ENCODE peak calls at places on chromosome 17, in ten cellular contexts. N is AG10803; T is thoracic aorta; R is endothelial cell; E is CD4-positive, alpha-beta T cell; D is dermis blood vessel endothelial cell; K is heart left ventricle; C is stimulated activated CD4-positive, alpha-beta T cell treated with anti-CD3 and anti-CD28 coated beads, Interleukin-2, amount 100 ng/mL, for 24 hours; S is effector CD8-positive, alpha-beta T cell; Z is astrocyte of the hippocampus. V is an unnamed sample.
A peak's percentile ranks its signal among the peaks of the same experiment; 100 is the strongest.

GRCh38 chr17:7750321-7750821 is 32.8 kb downstream of the DNAH2 start:
- DNase-seq in N (peak; percentile 86), T (no peak), R (no peak), E (no peak), D (peak; percentile 20), K (no peak), C (no peak), S (no peak), Z (peak; percentile 88), V (no peak)

GRCh38 chr17:7579839-7580630 is 597 bp downstream of the CD68 start:
- DNase-seq in N (no peak), T (no peak), R (no peak), E (no peak), D (no peak), K (no peak), C (peak; percentile 48), S (no peak), Z (no peak), V (no peak)

GRCh38 chr17:40362696-40363479 is 1.6 kb downstream of the GJD3 start:
- DNase-seq in N (peak; percentile 73), T (no peak), R (peak; percentile 88), E (peak; percentile 69), D (peak; percentile 89), K (peak; percentile 72), C (peak; percentile 86), S (peak; percentile 41), Z (peak; percentile 92), V (peak; percentile 64)

GRCh38 chr17:50918933-50919296 is 52.8 kb upstream of the TOB1 start:
- DNase-seq in N (no peak), T (no peak), R (no peak), E (no peak), D (no peak), K (peak; percentile 20), C (peak; percentile 47), S (no peak), Z (no peak), V (no peak)

GRCh38 chr17:28756025-28756804 is 12.4 kb downstream of the TRAF4 start:
- DNase-seq in N (no peak), T (no peak), R (no peak), E (no peak), D (no peak), K (no peak), C (no peak), S (no peak), Z (no peak), V (no peak)

GRCh38 chr17:72661093-72661944 is 431.2 kb downstream of the SLC39A11 start:
- DNase-seq in N (no peak), T (no peak), R (no peak), E (no peak), D (no peak), K (no peak), C (no peak), S (no peak), Z (peak; percentile 46), V (peak; percentile 43)

GRCh38 chr17:32882734-32883133 is 5.8 kb upstream of the MYO1D start:
- DNase-seq in N (peak; percentile 44), T (no peak), R (no peak), E (no peak), D (no peak), K (no peak), C (peak; percentile 37), S (no peak), Z (no peak), V (no peak)

GRCh38 chr17:9644910-9645751 is at the start of gene USP43:
- DNase-seq in N (peak; percentile 12), T (no peak), R (peak; percentile 21), E (no peak), D (no peak), K (no peak), C (peak; percentile 20), S (no peak), Z (peak; percentile 51), V (no peak)

GRCh38 chr17:30197416-30197815 is 38.1 kb downstream of the SLC6A4 start:
- DNase-seq in N (no peak), T (no peak), R (no peak), E (no peak), D (no peak), K (no peak), C (no peak), S (no peak), Z (no peak), V (no peak)

GRCh38 chr17:32127156-32127897 is 15.0 kb upstream of the RHOT1 start:
- DNase-seq in N (peak; percentile 71), T (peak; percentile 57), R (peak; percentile 30), E (peak; percentile 72), D (peak; percentile 69), K (peak; percentile 86), C (peak; percentile 80), S (peak; percentile 66), Z (peak; percentile 79), V (peak; percentile 56)

GRCh38 chr17:9101356-9101755 is 80.0 kb downstream of the NTN1 start:
- DNase-seq in N (no peak), T (no peak), R (no peak), E (no peak), D (no peak), K (no peak), C (no peak), S (no peak), Z (no peak), V (no peak)

GRCh38 chr17:71790791-71791190 is 330.0 kb upstream of the SOX9 start:
- DNase-seq in N (peak; percentile 24), T (no peak), R (no peak), E (no peak), D (no peak), K (no peak), C (no peak), S (no peak), Z (peak; percentile 17), V (no peak)

GRCh38 chr17:29094101-29094708 is 51.3 kb downstream of the PIPOX start:
- DNase-seq in N (no peak), T (no peak), R (no peak), E (no peak), D (no peak), K (no peak), C (no peak), S (no peak), Z (no peak), V (no peak)

GRCh38 chr17:78822552-78822951 is 18.1 kb downstream of the USP36 start:
- DNase-seq in N (peak; percentile 88), T (no peak), R (no peak), E (no peak), D (peak; percentile 30), K (no peak), C (no peak), S (no peak), Z (peak; percentile 64), V (no peak)

GRCh38 chr17:40915199-40915661 is 22.2 kb downstream of the KRT23 start:
- DNase-seq in N (peak; percentile 96), T (no peak), R (no peak), E (no peak), D (peak; percentile 54), K (no peak), C (no peak), S (no peak), Z (peak; percentile 86), V (no peak)

GRCh38 chr17:81923302-81924260 is 4.0 kb downstream of the MAFG start:
- DNase-seq in N (peak; percentile 73), T (no peak), R (peak; percentile 59), E (no peak), D (peak; percentile 51), K (peak; percentile 67), C (no peak), S (no peak), Z (peak; percentile 88), V (no peak)

GRCh38 chr17:63476494-63476856 is 386 bp upstream of the ACE start:
- DNase-seq in N (no peak), T (no peak), R (peak; percentile 51), E (no peak), D (peak; percentile 40), K (no peak), C (peak; percentile 26), S (no peak), Z (peak; percentile 47), V (no peak)

GRCh38 chr17:5580367-5580766 is 3.9 kb downstream of the NLRP1 start:
- DNase-seq in N (peak; percentile 73), T (no peak), R (no peak), E (no peak), D (no peak), K (no peak), C (no peak), S (no peak), Z (no peak), V (no peak)

GRCh38 chr17:57505841-57506240 is 239.3 kb downstream of the CCDC182 start:
- DNase-seq in N (no peak), T (no peak), R (no peak), E (no peak), D (no peak), K (no peak), C (no peak), S (no peak), Z (no peak), V (no peak)

GRCh38 chr17:10081571-10082169 is 116.7 kb downstream of the GAS7 start:
- DNase-seq in N (no peak), T (no peak), R (no peak), E (no peak), D (no peak), K (no peak), C (no peak), S (no peak), Z (peak; percentile 43), V (no peak)

GRCh38 chr17:2213291-2213960 is 90.2 kb downstream of the SMG6 start:
- DNase-seq in N (peak; percentile 94), T (no peak), R (no peak), E (no peak), D (no peak), K (peak; percentile 28), C (no peak), S (no peak), Z (peak; percentile 54), V (no peak)

GRCh38 chr17:29622337-29623282 is at the start of gene CORO6:
- DNase-seq in N (peak; percentile 38), T (no peak), R (peak; percentile 75), E (peak; percentile 59), D (peak; percentile 52), K (peak; percentile 64), C (peak; percentile 76), S (peak; percentile 71), Z (peak; percentile 72), V (peak; percentile 34)

GRCh38 chr17:15742921-15743320 is 10.8 kb downstream of the TBC1D26 start:
- DNase-seq in N (no peak), T (no peak), R (no peak), E (no peak), D (no peak), K (no peak), C (no peak), S (no peak), Z (no peak), V (no peak)

GRCh38 chr17:30224419-30224960 is 11.0 kb downstream of the SLC6A4 start:
- DNase-seq in N (no peak), T (no peak), R (no peak), E (no peak), D (no peak), K (no peak), C (no peak), S (no peak), Z (no peak), V (no peak)

GRCh38 chr17:50130778-50131317 is 888 bp upstream of the SAMD14 start:
- DNase-seq in N (no peak), T (no peak), R (no peak), E (no peak), D (no peak), K (no peak), C (no peak), S (no peak), Z (no peak), V (no peak)

GRCh38 chr17:20179031-20179430 is 169.9 kb downstream of the SPECC1 start:
- DNase-seq in N (no peak), T (no peak), R (no peak), E (no peak), D (no peak), K (no peak), C (no peak), S (no peak), Z (no peak), V (no peak)

GRCh38 chr17:204427-205175 is 23.2 kb upstream of the DOC2B start:
- DNase-seq in N (no peak), T (no peak), R (no peak), E (no peak), D (no peak), K (no peak), C (no peak), S (no peak), Z (no peak), V (no peak)

GRCh38 chr17:45584092-45585036 is 93.8 kb upstream of the PLEKHM1 start:
- DNase-seq in N (peak; percentile 42), T (no peak), R (peak; percentile 65), E (peak; percentile 61), D (peak; percentile 66), K (peak; percentile 64), C (peak; percentile 71), S (no peak), Z (peak; percentile 73), V (no peak)